ENCODE peak calls at places on chromosomes 5 and 9, in eight cellular contexts. D, C, Q, L, N, P, H and F are unnamed samples.

GRCh38 chr9:14561929-14562386 is 131.3 kb downstream of the ZDHHC21 start:
- DNase-seq in D (no peak), C (no peak), Q (no peak), L (no peak), N (no peak), P (no peak), H (peak), F (no peak)

GRCh38 chr9:137138701-137139467 is at the start of gene GRIN1:
- DNase-seq in D (no peak), C (peak), Q (no peak), L (peak), N (no peak), P (no peak), H (peak), F (no peak)

GRCh38 chr9:4144869-4145268 is 155.0 kb downstream of the GLIS3 start:
- DNase-seq in D (no peak), C (no peak), Q (no peak), L (no peak), N (no peak), P (no peak), H (no peak), F (no peak)

GRCh38 chr5:118407958-118408357 is 580.4 kb downstream of the DTWD2 start:
- DNase-seq in D (no peak), C (no peak), Q (no peak), L (no peak), N (no peak), P (no peak), H (no peak), F (no peak)

GRCh38 chr5:103414598-103414997 is 148.0 kb downstream of the NUDT12 start:
- DNase-seq in D (no peak), C (no peak), Q (no peak), L (no peak), N (no peak), P (no peak), H (no peak), F (no peak)

GRCh38 chr9:27545471-27545870 is 15.9 kb upstream of the MOB3B start:
- DNase-seq in D (no peak), C (no peak), Q (no peak), L (no peak), N (no peak), P (no peak), H (no peak), F (no peak)

GRCh38 chr5:154371687-154372086 is 74.1 kb upstream of the SAP30L start:
- DNase-seq in D (no peak), C (no peak), Q (no peak), L (no peak), N (no peak), P (peak), H (no peak), F (no peak)

GRCh38 chr9:137987244-137988030 is 109.9 kb downstream of the CACNA1B start:
- DNase-seq in D (no peak), C (no peak), Q (no peak), L (no peak), N (no peak), P (no peak), H (no peak), F (no peak)

GRCh38 chr9:32348289-32348688 is 36.2 kb upstream of the ACO1 start:
- DNase-seq in D (no peak), C (no peak), Q (no peak), L (no peak), N (no peak), P (no peak), H (no peak), F (no peak)

GRCh38 chr5:532521-533242 is 8.4 kb upstream of the SLC9A3 start:
- DNase-seq in D (no peak), C (no peak), Q (no peak), L (no peak), N (no peak), P (no peak), H (no peak), F (no peak)

GRCh38 chr9:110532908-110533665 is 46.5 kb downstream of the SVEP1 start:
- DNase-seq in D (no peak), C (no peak), Q (no peak), L (no peak), N (no peak), P (no peak), H (no peak), F (no peak)

GRCh38 chr5:171588790-171589189 is 169.3 kb downstream of the FGF18 start:
- DNase-seq in D (no peak), C (no peak), Q (no peak), L (no peak), N (no peak), P (no peak), H (no peak), F (no peak)

GRCh38 chr9:138083873-138084272 is 206.3 kb downstream of the CACNA1B start:
- DNase-seq in D (no peak), C (no peak), Q (no peak), L (peak), N (no peak), P (no peak), H (no peak), F (no peak)

GRCh38 chr5:93428868-93429267 is 152.2 kb downstream of the NR2F1-AS1 start:
- DNase-seq in D (no peak), C (no peak), Q (no peak), L (no peak), N (no peak), P (no peak), H (no peak), F (no peak)

GRCh38 chr9:27870404-27870803 is 297.1 kb upstream of the C9orf72 start:
- DNase-seq in D (no peak), C (no peak), Q (no peak), L (no peak), N (no peak), P (no peak), H (no peak), F (no peak)

GRCh38 chr5:150640311-150641005 is at the start of gene SYNPO:
- DNase-seq in D (peak), C (no peak), Q (peak), L (peak), N (no peak), P (peak), H (no peak), F (peak)

GRCh38 chr5:17694401-17694800 is 60.1 kb downstream of the TAF11L14 start:
- DNase-seq in D (no peak), C (no peak), Q (no peak), L (no peak), N (no peak), P (no peak), H (no peak), F (no peak)

GRCh38 chr9:6024035-6024554 is 8.7 kb upstream of the RANBP6 start:
- DNase-seq in D (no peak), C (no peak), Q (no peak), L (no peak), N (no peak), P (no peak), H (no peak), F (no peak)

GRCh38 chr9:35035851-35036701 is 36.3 kb downstream of the VCP start:
- DNase-seq in D (no peak), C (peak), Q (no peak), L (peak), N (peak), P (no peak), H (peak), F (peak)

GRCh38 chr9:21854594-21854993 is 52.2 kb downstream of the MTAP start:
- DNase-seq in D (no peak), C (no peak), Q (no peak), L (no peak), N (no peak), P (no peak), H (no peak), F (no peak)

GRCh38 chr9:128892223-128892892 is 10.4 kb downstream of the LRRC8A start:
- DNase-seq in D (no peak), C (no peak), Q (no peak), L (peak), N (no peak), P (peak), H (no peak), F (peak)

GRCh38 chr5:18745591-18745987 is 1111.3 kb downstream of the TAF11L14 start:
- DNase-seq in D (peak), C (no peak), Q (no peak), L (peak), N (no peak), P (no peak), H (no peak), F (no peak)

GRCh38 chr5:150532161-150532560 is 24.2 kb downstream of the NDST1 start:
- DNase-seq in D (no peak), C (no peak), Q (no peak), L (no peak), N (no peak), P (no peak), H (no peak), F (no peak)

GRCh38 chr5:19903611-19904010 is 84.4 kb downstream of the CDH18 start:
- DNase-seq in D (no peak), C (no peak), Q (no peak), L (no peak), N (no peak), P (no peak), H (no peak), F (no peak)

GRCh38 chr5:9927106-9927505 is 297.0 kb upstream of the TAS2R1 start:
- DNase-seq in D (no peak), C (no peak), Q (no peak), L (no peak), N (no peak), P (no peak), H (no peak), F (no peak)

GRCh38 chr9:110555551-110555950 is 24.0 kb downstream of the SVEP1 start:
- DNase-seq in D (no peak), C (no peak), Q (no peak), L (no peak), N (no peak), P (no peak), H (no peak), F (no peak)

GRCh38 chr9:33445941-33446506 is 1.4 kb downstream of the AQP3 start:
- DNase-seq in D (no peak), C (no peak), Q (no peak), L (no peak), N (no peak), P (no peak), H (no peak), F (no peak)

GRCh38 chr5:158943057-158943456 is 156.7 kb downstream of the EBF1 start:
- DNase-seq in D (no peak), C (no peak), Q (no peak), L (peak), N (no peak), P (peak), H (no peak), F (peak)

GRCh38 chr5:154346427-154346826 is 99.4 kb upstream of the SAP30L start:
- DNase-seq in D (no peak), C (no peak), Q (no peak), L (no peak), N (no peak), P (no peak), H (no peak), F (no peak)

GRCh38 chr5:137613554-137614265 is 114.6 kb upstream of the SPOCK1 start:
- DNase-seq in D (no peak), C (no peak), Q (no peak), L (no peak), N (no peak), P (no peak), H (no peak), F (no peak)

GRCh38 chr5:73298251-73299016 is 125.4 kb downstream of the TMEM174 start:
- DNase-seq in D (no peak), C (no peak), Q (no peak), L (no peak), N (no peak), P (no peak), H (no peak), F (no peak)

GRCh38 chr9:117523531-117524153 is 108.8 kb upstream of the ASTN2 start:
- DNase-seq in D (no peak), C (no peak), Q (no peak), L (no peak), N (no peak), P (no peak), H (no peak), F (no peak)

GRCh38 chr9:35500130-35500748 is 10.3 kb downstream of the RUSC2 start:
- DNase-seq in D (no peak), C (no peak), Q (no peak), L (no peak), N (no peak), P (no peak), H (no peak), F (no peak)

GRCh38 chr9:89191004-89191403 is 12.4 kb upstream of the SHC3 start:
- DNase-seq in D (no peak), C (no peak), Q (no peak), L (no peak), N (no peak), P (no peak), H (no peak), F (no peak)

GRCh38 chr5:116137544-116138378 is 52.9 kb downstream of the COMMD10 start:
- DNase-seq in D (peak), C (no peak), Q (peak), L (no peak), N (no peak), P (no peak), H (no peak), F (no peak)